ENCODE peak calls at places on chromosomes 12 and 14, in five cellular contexts. One of them, this sample, is unnamed.

GRCh38 chr12:1703771-1704170 is 12.9 kb downstream of the ADIPOR2 start:
- DNase-seq in GM12891: no peak
- DNase-seq in SK-N-SH: no peak
- DNase-seq in K562: no peak
- DNase-seq in H1: no peak
- DNase-seq in this sample: no peak

GRCh38 chr12:27324452-27324999 is 8.1 kb upstream of the BMAL2 start:
- DNase-seq in SK-N-SH: no peak
- DNase-seq in GM12891: no peak
- DNase-seq in K562: no peak
- DNase-seq in H1: no peak
- DNase-seq in this sample: no peak

GRCh38 chr12:16526693-16527092 is 79.3 kb downstream of the LMO3 start:
- DNase-seq in K562: no peak
- DNase-seq in SK-N-SH: no peak
- DNase-seq in H1: no peak
- DNase-seq in GM12891: no peak
- DNase-seq in this sample: no peak

GRCh38 chr14:85122690-85123089 is 407.3 kb upstream of the FLRT2 start:
- DNase-seq in K562: no peak
- DNase-seq in SK-N-SH: no peak
- DNase-seq in GM12891: no peak
- DNase-seq in H1: no peak
- DNase-seq in this sample: no peak

GRCh38 chr12:64678835-64679234 is 68.5 kb downstream of the RASSF3 start:
- DNase-seq in GM12891: no peak
- DNase-seq in SK-N-SH: no peak
- DNase-seq in K562: no peak
- DNase-seq in H1: no peak
- DNase-seq in this sample: no peak

GRCh38 chr14:80926706-80927384 is 14.7 kb downstream of the CEP128 start:
- DNase-seq in SK-N-SH: no peak
- DNase-seq in GM12891: no peak
- DNase-seq in H1: no peak
- DNase-seq in K562: no peak
- DNase-seq in this sample: no peak

GRCh38 chr12:112464605-112465004 is 45.9 kb downstream of the PTPN11 start:
- DNase-seq in H1: no peak
- DNase-seq in GM12891: no peak
- DNase-seq in SK-N-SH: no peak
- DNase-seq in K562: no peak
- DNase-seq in this sample: no peak

GRCh38 chr14:31180299-31181051 is 27.1 kb downstream of the HECTD1 start:
- DNase-seq in SK-N-SH: no peak
- DNase-seq in H1: no peak
- DNase-seq in GM12891: no peak
- DNase-seq in K562: no peak
- DNase-seq in this sample: no peak

GRCh38 chr12:50934981-50935807 is 17.1 kb upstream of the HIGD1C start:
- DNase-seq in SK-N-SH: no peak
- DNase-seq in K562: no peak
- DNase-seq in GM12891: no peak
- DNase-seq in H1: no peak
- DNase-seq in this sample: no peak

GRCh38 chr12:110670161-110670701 is 18.7 kb downstream of the HVCN1 start:
- DNase-seq in SK-N-SH: no peak
- DNase-seq in H1: no peak
- DNase-seq in K562: no peak
- DNase-seq in GM12891: no peak
- DNase-seq in this sample: no peak

GRCh38 chr12:95838125-95838524 is 20.6 kb upstream of the SNRPF start:
- DNase-seq in K562: no peak
- DNase-seq in GM12891: no peak
- DNase-seq in SK-N-SH: peak; percentile 25
- DNase-seq in H1: no peak
- DNase-seq in this sample: no peak

GRCh38 chr12:109523071-109523470 is 45.6 kb downstream of the UBE3B start:
- DNase-seq in H1: no peak
- DNase-seq in K562: no peak
- DNase-seq in GM12891: no peak
- DNase-seq in SK-N-SH: peak; percentile 82
- DNase-seq in this sample: no peak

GRCh38 chr12:71732357-71732712 is 22.3 kb upstream of the RAB21 start:
- DNase-seq in H1: no peak
- DNase-seq in GM12891: no peak
- DNase-seq in SK-N-SH: no peak
- DNase-seq in K562: no peak
- DNase-seq in this sample: no peak

GRCh38 chr12:20946732-20947131 is 136.2 kb downstream of the SLCO1B3 start:
- DNase-seq in GM12891: no peak
- DNase-seq in SK-N-SH: peak; percentile 5
- DNase-seq in K562: peak; percentile 6
- DNase-seq in H1: no peak
- DNase-seq in this sample: no peak

GRCh38 chr12:119940881-119941280 is 48.2 kb upstream of the BICDL1 start:
- DNase-seq in H1: peak; percentile 1
- DNase-seq in K562: no peak
- DNase-seq in SK-N-SH: no peak
- DNase-seq in GM12891: no peak
- DNase-seq in this sample: no peak

GRCh38 chr12:121023799-121024198 is 7.5 kb upstream of the C12orf43 start:
- DNase-seq in SK-N-SH: no peak
- DNase-seq in H1: no peak
- DNase-seq in GM12891: no peak
- DNase-seq in K562: no peak
- DNase-seq in this sample: no peak

GRCh38 chr12:48822139-48822538 is 3.8 kb downstream of the CACNB3 start:
- DNase-seq in GM12891: no peak
- DNase-seq in K562: no peak
- DNase-seq in H1: no peak
- DNase-seq in SK-N-SH: no peak
- DNase-seq in this sample: no peak

GRCh38 chr14:29836395-29836794 is 91.3 kb downstream of the PRKD1 start:
- DNase-seq in H1: no peak
- DNase-seq in GM12891: no peak
- DNase-seq in K562: no peak
- DNase-seq in SK-N-SH: no peak
- DNase-seq in this sample: no peak

GRCh38 chr12:105205322-105206048 is 30.5 kb downstream of the APPL2 start:
- DNase-seq in SK-N-SH: no peak
- DNase-seq in GM12891: no peak
- DNase-seq in H1: no peak
- DNase-seq in K562: no peak
- DNase-seq in this sample: no peak

DNA sequence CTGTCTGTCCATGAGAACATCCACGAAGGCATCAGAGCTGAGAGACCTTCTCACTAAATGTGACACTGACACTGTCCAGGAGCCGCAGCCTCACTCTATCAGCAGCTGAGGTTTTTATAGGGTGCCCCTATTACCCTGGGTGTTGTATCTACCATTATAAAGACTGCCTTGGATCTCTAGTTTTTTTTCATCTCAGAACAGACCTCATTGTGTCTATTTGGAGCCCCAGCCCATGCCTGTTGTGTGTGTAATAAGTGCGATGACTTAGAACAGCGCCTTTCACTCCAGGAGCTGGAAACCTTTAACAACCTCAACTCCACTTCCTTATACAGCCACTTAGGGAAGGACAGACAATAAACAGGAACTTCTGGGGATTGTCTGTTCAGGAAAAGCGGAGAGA is 420.4 kb downstream of the RAD51B start:
- DNase-seq in SK-N-SH: no peak
- DNase-seq in H1: no peak
- DNase-seq in GM12891: no peak
- DNase-seq in K562: no peak
- DNase-seq in this sample: no peak
- TF ChIP-seq TAF1 in SK-N-SH: no peak
- TF ChIP-seq TAF1 in H1: no peak
- TF ChIP-seq TAF1 in GM12891: no peak
- TF ChIP-seq TAF1 in K562: no peak
- TF ChIP-seq TAF1 in this sample: no peak

DNA sequence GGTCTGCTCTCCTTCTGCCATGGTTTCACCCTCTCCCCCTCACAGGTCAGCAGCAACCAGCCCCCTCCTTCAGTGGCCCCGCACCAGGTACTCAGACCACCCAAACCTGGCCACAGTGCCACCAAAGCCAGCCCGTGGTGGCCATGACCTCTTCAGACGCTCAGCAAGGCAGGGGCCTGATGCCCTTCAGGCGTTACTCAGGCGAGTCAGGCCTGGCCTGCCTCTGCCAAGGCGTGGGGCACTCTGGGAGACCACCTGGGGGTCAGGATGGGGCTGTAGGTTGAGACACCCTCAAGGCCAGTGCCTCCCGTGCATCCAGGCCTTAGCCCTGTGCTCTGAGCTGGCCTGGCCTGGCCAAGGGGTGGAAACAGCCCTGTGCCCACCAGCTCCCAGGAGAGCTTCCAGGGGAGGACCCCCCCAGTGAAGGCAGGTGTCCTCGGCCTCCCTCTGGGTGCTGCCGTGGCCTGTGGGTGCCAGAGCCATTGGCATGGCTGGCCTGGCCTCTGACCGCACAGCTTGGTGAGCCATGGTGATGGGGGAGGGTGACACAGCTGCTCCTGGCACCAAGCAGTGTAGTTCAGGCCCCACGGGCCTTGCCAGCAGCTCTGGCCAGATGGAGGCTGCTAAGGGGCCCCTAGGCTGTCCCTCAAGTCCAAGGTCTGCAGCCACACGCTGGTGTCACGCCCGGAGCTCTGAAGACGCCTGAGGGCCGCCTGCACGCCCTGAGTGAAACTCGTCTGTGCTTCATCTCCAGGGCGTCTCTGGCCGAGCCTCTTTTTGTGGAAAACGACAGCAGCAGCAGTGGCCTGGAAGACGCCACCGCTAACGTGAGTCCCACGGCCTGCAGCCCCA is 15.1 kb downstream of the XRCC3 start:
- DNase-seq in H1: no peak
- DNase-seq in GM12891: no peak
- DNase-seq in SK-N-SH: no peak
- DNase-seq in K562: no peak
- DNase-seq in this sample: no peak
- TF ChIP-seq TAF1 in H1: no peak
- TF ChIP-seq TAF1 in GM12891: no peak
- TF ChIP-seq TAF1 in SK-N-SH: no peak
- TF ChIP-seq TAF1 in K562: no peak
- TF ChIP-seq TAF1 in this sample: no peak

GRCh38 chr12:32115404-32116104 is 8.9 kb downstream of the BICD1 start:
- DNase-seq in SK-N-SH: peak; percentile 64
- DNase-seq in K562: no peak
- DNase-seq in H1: no peak
- DNase-seq in GM12891: no peak
- DNase-seq in this sample: no peak

GRCh38 chr12:32124637-32125036 is 18.0 kb downstream of the BICD1 start:
- DNase-seq in SK-N-SH: no peak
- DNase-seq in K562: no peak
- DNase-seq in GM12891: no peak
- DNase-seq in H1: no peak
- DNase-seq in this sample: no peak

GRCh38 chr12:32118806-32119205 is 12.2 kb downstream of the BICD1 start:
- DNase-seq in K562: no peak
- DNase-seq in H1: no peak
- DNase-seq in SK-N-SH: no peak
- DNase-seq in GM12891: no peak
- DNase-seq in this sample: no peak

GRCh38 chr12:32116897-32117296 is 10.2 kb downstream of the BICD1 start:
- DNase-seq in SK-N-SH: no peak
- DNase-seq in K562: no peak
- DNase-seq in H1: no peak
- DNase-seq in GM12891: no peak
- DNase-seq in this sample: no peak

GRCh38 chr12:32120419-32120818 is 13.8 kb downstream of the BICD1 start:
- DNase-seq in K562: no peak
- DNase-seq in H1: no peak
- DNase-seq in SK-N-SH: no peak
- DNase-seq in GM12891: peak; percentile 36
- DNase-seq in this sample: no peak
- TF ChIP-seq TAF1 in K562: no peak
- TF ChIP-seq TAF1 in H1: no peak
- TF ChIP-seq TAF1 in SK-N-SH: no peak
- TF ChIP-seq TAF1 in GM12891: no peak
- TF ChIP-seq TAF1 in this sample: no peak

DNA sequence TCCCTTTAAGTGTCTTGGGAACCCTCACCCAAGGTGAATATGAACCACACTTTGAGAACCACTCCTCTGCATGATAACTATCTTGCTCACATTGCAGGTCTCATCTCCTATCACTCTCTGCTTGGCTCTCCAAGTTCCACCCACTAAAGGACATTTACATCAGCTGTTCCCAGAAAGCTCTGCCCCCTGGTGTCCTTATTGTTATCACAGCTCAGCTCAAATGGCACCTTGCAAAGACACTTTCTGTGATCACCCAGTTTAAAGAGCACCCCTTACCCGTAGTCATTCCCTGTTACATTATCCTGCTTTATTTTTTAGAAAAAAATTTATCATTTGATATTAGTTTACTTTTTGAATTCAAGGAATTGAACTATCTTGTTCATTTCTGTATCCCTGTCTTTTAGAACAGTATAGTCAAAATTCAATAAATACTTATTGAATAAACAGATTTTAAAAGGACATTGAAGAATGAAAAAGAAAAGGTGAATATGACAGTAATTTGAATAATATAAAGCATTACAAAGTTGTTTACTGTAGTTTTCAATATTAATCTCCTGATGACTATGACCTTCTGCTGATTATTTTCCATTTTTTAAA is 20.5 kb upstream of the GUCY2C start:
- DNase-seq in K562: peak; percentile 18
- DNase-seq in SK-N-SH: peak; percentile 44
- DNase-seq in H1: no peak
- DNase-seq in GM12891: peak; percentile 14
- DNase-seq in this sample: peak; percentile 21
- TF ChIP-seq TAF1 in K562: no peak
- TF ChIP-seq TAF1 in SK-N-SH: no peak
- TF ChIP-seq TAF1 in H1: no peak
- TF ChIP-seq TAF1 in GM12891: no peak
- TF ChIP-seq TAF1 in this sample: no peak

GRCh38 chr14:62179367-62180018 is 417.3 kb downstream of the SNAPC1 start:
- DNase-seq in K562: peak; percentile 4
- DNase-seq in GM12891: no peak
- DNase-seq in H1: peak; percentile 29
- DNase-seq in SK-N-SH: peak; percentile 22
- DNase-seq in this sample: no peak
- TF ChIP-seq TAF1 in K562: no peak
- TF ChIP-seq TAF1 in GM12891: no peak
- TF ChIP-seq TAF1 in H1: no peak
- TF ChIP-seq TAF1 in SK-N-SH: no peak
- TF ChIP-seq TAF1 in this sample: no peak

GRCh38 chr12:65823481-65824313 is 586 bp upstream of the HMGA2 start:
- DNase-seq in H1: no peak
- DNase-seq in GM12891: no peak
- DNase-seq in K562: no peak
- DNase-seq in SK-N-SH: peak; percentile 41
- DNase-seq in this sample: peak; percentile 17
- TF ChIP-seq TAF1 in H1: no peak
- TF ChIP-seq TAF1 in GM12891: no peak
- TF ChIP-seq TAF1 in K562: no peak
- TF ChIP-seq TAF1 in SK-N-SH: no peak
- TF ChIP-seq TAF1 in this sample: no peak

This sample was measured in GM12892.